ENCODE peak calls at places on chromosomes 11 and 22, in nine cellular contexts. B, L, R, Q, K, H, U, M and A are unnamed samples.

GRCh38 chr22:22058649-22059475 is 76.3 kb upstream of the TOP3B start:
- DNase-seq in B (no peak), L (no peak), R (no peak), Q (no peak), K (peak; percentile 55), H (no peak), U (no peak), M (no peak), A (no peak)

GRCh38 chr11:62013266-62014157 is 46.1 kb upstream of the FTH1 start:
- DNase-seq in B (peak; percentile 30), L (no peak), R (no peak), Q (no peak), K (no peak), H (no peak), U (no peak), M (no peak), A (no peak)

GRCh38 chr11:133830931-133831907 is 14.1 kb downstream of the SPATA19 start:
- DNase-seq in B (no peak), L (no peak), R (no peak), Q (no peak), K (peak; percentile 86), H (no peak), U (no peak), M (no peak), A (no peak)

GRCh38 chr22:29626497-29627195 is 23.2 kb downstream of the NF2 start:
- DNase-seq in B (no peak), L (no peak), R (no peak), Q (no peak), K (no peak), H (no peak), U (no peak), M (no peak), A (no peak)

GRCh38 chr11:22634897-22635629 is 9.4 kb upstream of the FANCF start:
- DNase-seq in B (no peak), L (no peak), R (no peak), Q (no peak), K (no peak), H (no peak), U (no peak), M (no peak), A (no peak)

GRCh38 chr22:18060646-18061620 is 16.9 kb upstream of the PEX26 start:
- DNase-seq in B (peak; percentile 50), L (no peak), R (no peak), Q (no peak), K (no peak), H (peak; percentile 74), U (no peak), M (no peak), A (no peak)

GRCh38 chr11:61782841-61783240 is 9.6 kb downstream of the TMEM258 start:
- DNase-seq in B (no peak), L (no peak), R (no peak), Q (no peak), K (no peak), H (no peak), U (no peak), M (no peak), A (no peak)

GRCh38 chr22:30806391-30806861 is 111.8 kb downstream of the OSBP2 start:
- DNase-seq in B (no peak), L (no peak), R (no peak), Q (no peak), K (no peak), H (no peak), U (no peak), M (no peak), A (no peak)

GRCh38 chr22:46661221-46661851 is 41.1 kb downstream of the GRAMD4 start:
- DNase-seq in B (no peak), L (no peak), R (no peak), Q (no peak), K (no peak), H (peak; percentile 58), U (no peak), M (no peak), A (no peak)

GRCh38 chr22:43009444-43009843 is 5.5 kb downstream of the PACSIN2 start:
- DNase-seq in B (no peak), L (no peak), R (no peak), Q (no peak), K (no peak), H (no peak), U (no peak), M (no peak), A (no peak)
- H3K4me1 ChIP-seq in B (peaks cover 54% of the 10 kb centered on the region), L (peaks cover 11% of the 10 kb centered on the region), R (peaks cover 90% of the 10 kb centered on the region), Q (peaks cover 28% of the 10 kb centered on the region), K (peaks cover 91% of the 10 kb centered on the region), H (peaks cover 80% of the 10 kb centered on the region), U (peaks cover 61% of the 10 kb centered on the region), M (peaks cover 59% of the 10 kb centered on the region), A (peaks cover 48% of the 10 kb centered on the region)

DNA sequence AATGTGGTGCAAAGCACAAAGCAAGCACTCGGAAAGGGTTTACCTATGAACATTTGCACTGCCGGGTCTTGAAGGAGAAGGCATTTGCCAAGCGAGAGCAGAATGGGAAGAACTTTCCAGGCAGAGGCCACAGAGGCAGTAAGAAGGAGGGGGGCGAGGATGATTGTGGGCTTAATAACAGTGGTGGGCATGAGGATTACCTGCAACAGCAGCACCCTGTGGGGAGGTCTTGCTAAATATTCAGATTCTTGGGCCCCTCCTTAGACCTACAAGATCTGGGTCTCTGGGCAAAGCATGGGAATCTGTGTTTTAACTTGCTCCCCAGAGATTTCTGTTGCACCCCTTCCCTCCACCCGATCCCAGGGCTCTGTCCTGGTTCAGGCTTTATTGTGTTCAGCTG is 75.1 kb upstream of the ZBED5 start:
- DNase-seq in B (no peak), L (no peak), R (no peak), Q (no peak), K (peak; percentile 70), H (no peak), U (no peak), M (no peak), A (no peak)
- H3K4me3 ChIP-seq in B (no peak overlapping the region), L (no peak overlapping the region), R (no peak overlapping the region), Q (no peak overlapping the region), K (no peak overlapping the region), H (no peak overlapping the region), U (no peak overlapping the region), M (no peak overlapping the region), A (no peak overlapping the region)

GRCh38 chr11:123509737-123510578 is 79.9 kb downstream of the GRAMD1B start:
- DNase-seq in B (no peak), L (no peak), R (no peak), Q (peak; percentile 50), K (no peak), H (no peak), U (no peak), M (no peak), A (no peak)
- TF ChIP-seq EP300 in B (no peak), L (no peak), R (no peak), Q (no peak), K (no peak), H (no peak), U (no peak), M (no peak), A (no peak)

DNA sequence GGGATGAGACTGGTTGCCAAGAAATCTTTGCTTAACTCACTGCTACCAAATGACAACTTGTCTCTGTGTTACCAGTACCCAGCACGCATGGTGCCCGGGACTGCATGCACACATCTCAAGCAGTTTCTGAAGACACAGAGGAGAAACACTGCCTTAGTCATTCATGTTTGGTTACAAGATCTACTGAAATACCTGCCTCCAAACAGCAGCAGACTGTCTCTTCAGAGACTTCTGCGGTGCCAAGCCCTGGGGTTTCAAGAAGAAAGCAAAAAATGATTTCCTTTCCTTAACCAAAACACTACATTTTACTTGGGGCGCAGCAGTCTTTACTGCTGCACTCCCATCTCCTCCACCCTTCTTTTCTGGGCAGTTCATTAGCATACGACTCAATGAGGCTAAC is 4.2 kb downstream of the NAP1L4 start:
- DNase-seq in B (no peak), L (no peak), R (no peak), Q (no peak), K (no peak), H (no peak), U (no peak), M (no peak), A (no peak)
- H3K4me1 ChIP-seq in B (peaks cover 30% of the 10 kb centered on the region), L (peaks cover 10% of the 10 kb centered on the region), R (peaks cover 83% of the 10 kb centered on the region), Q (peaks cover 8% of the 10 kb centered on the region), K (peaks cover 81% of the 10 kb centered on the region), H (peaks cover 26% of the 10 kb centered on the region), U (peaks cover 53% of the 10 kb centered on the region), M (peaks cover 49% of the 10 kb centered on the region), A (peaks cover 37% of the 10 kb centered on the region)

DNA sequence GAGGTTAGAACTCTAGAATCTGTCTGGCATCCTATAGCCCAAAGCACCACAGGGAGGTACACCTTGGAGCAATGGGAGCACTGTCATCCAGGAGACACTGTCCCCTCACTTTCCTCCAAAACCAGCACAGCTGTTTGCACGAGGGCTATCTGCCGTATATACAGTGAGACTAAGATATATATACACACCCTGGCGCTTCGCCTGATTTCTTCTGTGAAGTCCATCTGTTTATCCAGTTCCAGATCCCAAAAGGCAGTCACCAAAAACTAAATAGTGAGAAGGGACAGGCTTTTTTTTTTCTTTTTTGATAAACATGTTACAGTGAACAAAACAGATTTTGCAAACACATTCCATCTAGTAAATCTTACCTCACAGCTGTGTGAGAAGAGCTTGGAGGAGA is 68.5 kb downstream of the ARFGAP2 start:
- DNase-seq in B (no peak), L (no peak), R (no peak), Q (no peak), K (no peak), H (no peak), U (no peak), M (no peak), A (no peak)
- H3K4me3 ChIP-seq in B (no peak overlapping the region), L (no peak overlapping the region), R (no peak overlapping the region), Q (no peak overlapping the region), K (no peak overlapping the region), H (no peak overlapping the region), U (no peak overlapping the region), M (no peak overlapping the region), A (no peak overlapping the region)

DNA sequence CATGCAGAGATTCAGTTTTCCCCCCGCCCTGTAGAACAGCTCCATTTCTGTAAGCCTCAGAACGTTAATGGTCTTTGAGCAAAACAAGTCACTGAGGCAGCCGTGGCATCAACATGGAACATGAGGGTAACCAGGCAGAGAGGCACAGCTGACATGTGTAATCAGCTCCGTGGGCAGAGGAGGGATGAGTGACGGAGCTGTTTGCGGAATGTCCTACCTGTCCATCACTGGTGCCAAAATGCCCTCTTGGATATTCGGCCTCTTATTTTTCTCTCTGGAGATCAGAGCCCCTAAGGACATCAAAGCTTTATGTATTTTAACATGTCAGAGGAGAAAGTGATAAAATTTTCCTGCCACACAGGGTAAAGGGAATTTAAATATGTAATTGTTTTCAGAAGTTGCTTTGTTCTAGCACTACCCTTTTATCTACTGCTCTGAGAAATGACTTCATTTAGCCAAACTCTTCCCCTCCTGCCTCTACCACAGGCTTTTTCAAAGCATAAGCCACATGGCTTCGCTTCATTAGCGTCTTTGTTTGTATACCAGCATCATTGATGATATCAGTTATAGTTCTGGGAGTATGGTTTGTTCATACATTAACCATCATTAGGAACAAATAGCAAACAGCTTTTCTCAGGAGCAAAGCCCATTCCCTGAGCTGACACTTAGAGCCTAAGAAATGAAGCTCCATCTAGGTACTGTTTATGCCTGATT is 32.9 kb downstream of the C11orf71 start:
- DNase-seq in B (no peak), L (no peak), R (no peak), Q (no peak), K (no peak), H (no peak), U (no peak), M (no peak), A (no peak)
- TF ChIP-seq EP300 in B (no peak), L (no peak), R (no peak), Q (no peak), K (no peak), H (no peak), U (no peak), M (no peak), A (no peak)

GRCh38 chr11:86510097-86510496 is 135.4 kb downstream of the CCDC81 start:
- DNase-seq in B (no peak), L (no peak), R (no peak), Q (no peak), K (no peak), H (no peak), U (no peak), M (no peak), A (no peak)
- H3K4me1 ChIP-seq in B (no peaks in the 10 kb centered on the region), L (peaks cover 3% of the 10 kb centered on the region), R (peaks cover 48% of the 10 kb centered on the region), Q (no peaks in the 10 kb centered on the region), K (peaks cover 12% of the 10 kb centered on the region), H (peaks cover 61% of the 10 kb centered on the region), U (peaks cover 12% of the 10 kb centered on the region), M (peaks cover 12% of the 10 kb centered on the region), A (peaks cover 15% of the 10 kb centered on the region)